ENCODE peak calls at places on chromosomes 5 and 9, in five cellular contexts. X is T-helper 9 cell; K is CD8-positive, alpha-beta memory T cell; H is activated naive CD8-positive, alpha-beta T cell treated with anti-CD3 and anti-CD28 coated beads, Interleukin-2, amount 50 U/mL, for 24 hours; B is germinal center. D is an unnamed sample.

GRCh38 chr5:87827561-87827960 is 414.8 kb upstream of the CCNH start:
- DNase-seq in X (no peak), K (no peak), H (no peak), B (no peak), D (no peak)

GRCh38 chr5:15105799-15106393 is 234.3 kb upstream of the ANKH start:
- DNase-seq in X (no peak), K (peak), H (peak), B (peak), D (peak)

GRCh38 chr5:72841756-72842535 is 25.5 kb downstream of the TNPO1 start:
- DNase-seq in X (no peak), K (no peak), H (no peak), B (no peak), D (no peak)

GRCh38 chr5:161676109-161676508 is 9.4 kb upstream of the GABRA6 start:
- DNase-seq in X (no peak), K (no peak), H (no peak), B (no peak), D (no peak)

GRCh38 chr9:93117924-93118862 is 15.9 kb downstream of the NINJ1 start:
- DNase-seq in X (no peak), K (no peak), H (no peak), B (no peak), D (no peak)

GRCh38 chr9:20199111-20199510 is 410.3 kb upstream of the SLC24A2 start:
- DNase-seq in X (no peak), K (no peak), H (no peak), B (no peak), D (no peak)

GRCh38 chr9:121651295-121652036 is at the start of gene DAB2IP:
- DNase-seq in X (no peak), K (no peak), H (no peak), B (no peak), D (no peak)

GRCh38 chr9:4811824-4812223 is 19.1 kb downstream of the RCL1 start:
- DNase-seq in X (no peak), K (no peak), H (no peak), B (no peak), D (no peak)

GRCh38 chr5:136337788-136338187 is 27.6 kb downstream of the TRPC7 start:
- DNase-seq in X (no peak), K (no peak), H (no peak), B (no peak), D (no peak)